ENCODE peak calls at places on chromosomes 1 and 21, in eight cellular contexts. N is SK-N-SH, A is A549, K is HepG2, Z is ovary, X is transverse colon, R is K562, E is esophagus muscularis mucosa. Y is an unnamed sample.

GRCh38 chr1:10253149-10253548 is 42.8 kb downstream of the KIF1B start:
- DNase-seq in N (no peak), A (no peak), K (no peak), Z (no peak), X (no peak), R (no peak), E (no peak), Y (no peak)

GRCh38 chr1:241647658-241648057 is 4.4 kb upstream of the WDR64 start:
- DNase-seq in N (no peak), A (no peak), K (no peak), Z (no peak), X (no peak), R (no peak), E (no peak), Y (no peak)

GRCh38 chr1:84968101-84968500 is 28.8 kb downstream of the MCOLN2 start:
- DNase-seq in N (no peak), A (no peak), K (no peak), Z (no peak), X (peak; percentile 18), R (no peak), E (no peak), Y (no peak)

GRCh38 chr1:102191723-102192122 is 195.0 kb upstream of the OLFM3 start:
- DNase-seq in N (peak; percentile 35), A (peak; percentile 36), K (peak; percentile 45), Z (no peak), X (peak; percentile 21), R (no peak), E (no peak), Y (no peak)

GRCh38 chr1:87042127-87042811 is 127.8 kb downstream of the HS2ST1 start:
- DNase-seq in N (no peak), A (no peak), K (no peak), Z (no peak), X (no peak), R (no peak), E (no peak), Y (no peak)

GRCh38 chr21:44892536-44893277 is 19.2 kb upstream of the PTTG1IP start:
- DNase-seq in N (peak; percentile 86), A (no peak), K (no peak), Z (no peak), X (peak; percentile 74), R (peak; percentile 81), E (no peak), Y (peak; percentile 94)

GRCh38 chr1:33078030-33078591 is 2.8 kb upstream of the AZIN2 start:
- DNase-seq in N (no peak), A (no peak), K (no peak), Z (no peak), X (no peak), R (no peak), E (no peak), Y (no peak)

GRCh38 chr1:70745199-70745598 is 302.4 kb downstream of the PTGER3 start:
- DNase-seq in N (no peak), A (no peak), K (peak; percentile 14), Z (no peak), X (no peak), R (no peak), E (no peak), Y (no peak)

GRCh38 chr1:245363821-245364220 is 209.0 kb downstream of the KIF26B start:
- DNase-seq in N (no peak), A (no peak), K (peak; percentile 42), Z (no peak), X (no peak), R (no peak), E (no peak), Y (no peak)

GRCh38 chr1:221573727-221574126 is 168.2 kb downstream of the DUSP10 start:
- DNase-seq in N (no peak), A (no peak), K (no peak), Z (no peak), X (no peak), R (no peak), E (no peak), Y (peak; percentile 24)

GRCh38 chr1:61284226-61284854 is 202.0 kb downstream of the NFIA start:
- DNase-seq in N (no peak), A (no peak), K (no peak), Z (no peak), X (no peak), R (no peak), E (no peak), Y (no peak)

GRCh38 chr1:83588140-83588539 is 410.8 kb downstream of the TTLL7 start:
- DNase-seq in N (no peak), A (no peak), K (no peak), Z (no peak), X (no peak), R (no peak), E (no peak), Y (no peak)

GRCh38 chr1:197598935-197599334 is 176.3 kb downstream of the DENND1B start:
- DNase-seq in N (no peak), A (no peak), K (no peak), Z (no peak), X (no peak), R (no peak), E (no peak), Y (no peak)

GRCh38 chr1:68324316-68324715 is 92.0 kb upstream of the WLS start:
- DNase-seq in N (no peak), A (no peak), K (no peak), Z (no peak), X (no peak), R (no peak), E (no peak), Y (no peak)

GRCh38 chr1:68320349-68320748 is 88.0 kb upstream of the WLS start:
- DNase-seq in N (no peak), A (no peak), K (no peak), Z (no peak), X (no peak), R (no peak), E (no peak), Y (no peak)

GRCh38 chr1:68322096-68322495 is 89.8 kb upstream of the WLS start:
- DNase-seq in N (no peak), A (no peak), K (no peak), Z (no peak), X (no peak), R (no peak), E (no peak), Y (no peak)

GRCh38 chr1:68321084-68321685 is 88.9 kb upstream of the WLS start:
- DNase-seq in N (peak; percentile 37), A (peak; percentile 61), K (peak; percentile 50), Z (peak; percentile 74), X (peak; percentile 76), R (peak; percentile 13), E (no peak), Y (peak; percentile 83)

DNA sequence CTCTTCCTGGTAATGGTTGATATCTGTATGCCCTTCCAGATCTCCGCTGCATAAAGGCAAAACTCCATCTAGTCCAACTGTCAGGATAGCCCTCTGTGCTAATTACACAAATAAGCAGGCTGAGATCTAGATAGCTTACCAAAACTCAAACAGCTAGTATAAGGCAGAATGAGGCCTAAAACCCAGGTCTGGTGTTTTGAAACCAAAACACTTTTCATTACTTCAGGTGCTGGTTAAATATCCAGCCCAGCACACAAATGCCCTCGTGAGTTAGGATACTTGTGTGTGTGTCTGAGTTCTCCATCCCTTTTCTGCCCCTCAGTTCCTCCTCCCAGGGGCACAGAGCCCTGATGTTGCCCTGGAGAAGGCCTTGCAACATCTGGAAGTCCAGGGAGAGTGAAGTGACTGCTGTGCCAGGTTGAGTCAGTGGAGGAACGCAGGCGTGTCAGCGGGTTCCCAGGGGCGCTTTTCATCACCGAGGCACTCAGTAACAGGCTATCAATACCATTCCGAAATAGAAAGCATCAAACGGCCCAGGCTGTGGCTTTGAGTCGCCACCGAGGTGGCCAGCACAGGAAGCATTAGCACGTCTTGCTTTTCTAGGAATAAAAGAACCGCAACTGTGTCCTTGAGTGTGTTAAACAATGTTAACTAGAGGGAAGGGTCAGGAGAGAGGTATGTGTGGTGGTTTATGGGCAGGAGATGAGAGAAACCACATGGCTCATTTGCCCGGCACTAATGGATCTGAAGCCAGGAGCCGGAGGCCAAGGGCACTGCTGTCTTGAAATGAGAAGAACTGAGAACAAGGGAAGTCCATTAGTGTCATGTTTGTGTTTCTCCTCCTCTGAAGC is 90.7 kb upstream of the WLS start:
- DNase-seq in N (peak; percentile 27), A (no peak), K (no peak), Z (peak; percentile 78), X (peak; percentile 10), R (no peak), E (no peak), Y (peak; percentile 22)
- TF ChIP-seq EP300 in N (no peak), A (no peak), K (no peak), Z (no peak), X (no peak), R (no peak), E (no peak), Y (no peak)

GRCh38 chr1:216555653-216556052 is 132.4 kb upstream of the USH2A start:
- DNase-seq in N (no peak), A (no peak), K (no peak), Z (no peak), X (no peak), R (no peak), E (no peak), Y (no peak)

GRCh38 chr1:216553766-216554165 is 130.5 kb upstream of the USH2A start:
- DNase-seq in N (no peak), A (no peak), K (no peak), Z (no peak), X (no peak), R (no peak), E (no peak), Y (no peak)

GRCh38 chr1:216554934-216555333 is 131.7 kb upstream of the USH2A start:
- DNase-seq in N (no peak), A (no peak), K (no peak), Z (no peak), X (no peak), R (no peak), E (no peak), Y (no peak)

GRCh38 chr1:216553040-216553439 is 129.8 kb upstream of the USH2A start:
- DNase-seq in N (no peak), A (no peak), K (no peak), Z (no peak), X (no peak), R (no peak), E (no peak), Y (no peak)
- TF ChIP-seq EP300 in N (no peak), A (no peak), K (no peak), Z (no peak), X (no peak), R (no peak), E (no peak), Y (no peak)

GRCh38 chr21:33254766-33255165 is 11.4 kb upstream of the IL10RB start:
- DNase-seq in N (no peak), A (no peak), K (no peak), Z (no peak), X (no peak), R (no peak), E (no peak), Y (no peak)
- TF ChIP-seq EP300 in N (no peak), A (no peak), K (no peak), Z (no peak), X (no peak), R (no peak), E (no peak), Y (no peak)

DNA sequence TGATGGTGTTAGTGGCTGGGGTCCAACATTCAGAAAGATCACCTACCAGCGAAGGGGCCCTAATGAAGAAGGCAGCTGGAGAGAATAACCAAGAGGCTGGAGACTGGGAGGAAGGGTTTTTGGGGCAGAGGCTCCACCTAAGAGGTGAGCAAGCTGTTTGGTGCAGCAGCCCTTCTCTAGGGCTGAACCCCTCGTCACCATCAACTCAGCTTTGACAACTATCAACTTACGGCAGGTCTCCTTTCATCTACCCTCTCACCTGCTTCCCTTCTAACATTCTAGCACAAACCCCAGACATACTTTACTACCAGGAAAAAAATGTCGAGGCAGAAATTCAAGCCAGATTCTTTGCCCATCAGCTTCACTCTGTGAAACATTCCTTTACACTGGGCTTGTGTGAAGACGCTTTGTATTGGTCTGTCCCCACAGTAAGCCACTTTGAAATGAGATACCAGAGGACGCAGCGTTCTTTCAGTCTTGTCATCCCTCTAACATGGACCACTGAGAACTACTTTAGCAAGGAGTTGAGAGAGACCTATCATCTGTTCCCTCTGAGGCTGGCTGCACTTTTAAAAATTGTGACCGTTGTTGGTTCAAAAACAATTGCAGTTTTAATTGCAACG is 84.6 kb downstream of the RAVER2 start:
- DNase-seq in N (no peak), A (no peak), K (no peak), Z (no peak), X (no peak), R (no peak), E (peak; percentile 55), Y (no peak)
- TF ChIP-seq EP300 in N (no peak), A (no peak), K (no peak), Z (no peak), X (no peak), R (no peak), E (no peak), Y (no peak)